ENCODE peak calls at places on chromosomes 11 and 22, in seven cellular contexts. P is epithelial cell of esophagus, H is cardiac fibroblast, D is RWPE1, W is fibroblast of mammary gland, M is A673, I is GM10248. Y is an unnamed sample.

GRCh38 chr22:22932512-22932941 is 44.9 kb downstream of the IGLL5 start:
- DNase-seq in D (no peak), H (no peak), P (no peak), I (no peak), W (no peak), M (no peak), Y (no peak)

GRCh38 chr11:9726313-9727022 is 62.6 kb downstream of the SWAP70 start:
- DNase-seq in W (peak), I (peak), D (peak), H (no peak), M (no peak), P (peak), Y (peak)

GRCh38 chr11:66467034-66467659 is 442 bp downstream of the PELI3 start:
- DNase-seq in W (no peak), I (peak), M (peak), P (peak), H (peak), D (peak), Y (peak)

GRCh38 chr11:28231475-28231874 is 123.3 kb downstream of the METTL15 start:
- DNase-seq in M (no peak), H (no peak), D (no peak), I (no peak), W (peak), P (no peak), Y (peak)

GRCh38 chr11:64879226-64879900 is 942 bp upstream of the EHD1 start:
- DNase-seq in D (no peak), M (no peak), W (no peak), I (no peak), H (no peak), P (no peak), Y (no peak)

GRCh38 chr11:60265373-60266214 is 14.9 kb upstream of the MS4A4A start:
- DNase-seq in P (peak), I (peak), M (peak), W (peak), D (peak), H (peak), Y (peak)

GRCh38 chr11:86620796-86621575 is 51.4 kb downstream of the ME3 start:
- DNase-seq in D (no peak), P (no peak), W (no peak), M (no peak), H (peak), I (no peak), Y (no peak)

GRCh38 chr11:44604171-44604581 is 38.7 kb downstream of the CD82 start:
- DNase-seq in M (no peak), W (no peak), D (no peak), I (no peak), H (no peak), P (peak), Y (peak)

GRCh38 chr11:125074511-125075241 is 11.6 kb downstream of the SLC37A2 start:
- DNase-seq in I (peak), P (no peak), D (no peak), M (no peak), W (no peak), H (no peak), Y (no peak)

GRCh38 chr11:11382858-11383532 is 29.9 kb upstream of the CSNK2A3 start:
- DNase-seq in I (no peak), P (no peak), W (peak), D (no peak), H (no peak), M (peak), Y (no peak)

GRCh38 chr11:35418847-35419712 is at the start of gene SLC1A2:
- DNase-seq in W (peak), H (peak), M (peak), I (peak), P (peak), D (no peak), Y (no peak)

GRCh38 chr22:40875111-40875510 is 13.2 kb upstream of the DNAJB7 start:
- DNase-seq in H (no peak), M (no peak), W (no peak), P (no peak), D (no peak), I (no peak), Y (no peak)

GRCh38 chr22:45131749-45132148 is 32.0 kb upstream of the NUP50 start:
- DNase-seq in W (no peak), M (no peak), I (no peak), D (no peak), H (no peak), P (no peak), Y (no peak)

GRCh38 chr11:2433106-2433925 is 11.0 kb downstream of the TRPM5 start:
- DNase-seq in M (no peak), P (no peak), D (no peak), I (no peak), H (no peak), W (no peak), Y (no peak)

GRCh38 chr11:2435288-2436012 is 8.9 kb downstream of the TRPM5 start:
- DNase-seq in P (no peak), I (no peak), M (no peak), H (no peak), W (no peak), D (no peak), Y (no peak)

GRCh38 chr11:2434506-2435255 is 9.6 kb downstream of the TRPM5 start:
- DNase-seq in D (no peak), P (no peak), H (no peak), M (no peak), W (no peak), I (no peak), Y (no peak)

GRCh38 chr11:2432628-2433071 is 11.7 kb downstream of the TRPM5 start:
- DNase-seq in P (no peak), I (no peak), D (no peak), W (no peak), H (no peak), M (no peak), Y (no peak)

GRCh38 chr11:2434008-2434407 is 10.3 kb downstream of the TRPM5 start:
- DNase-seq in M (no peak), D (no peak), I (no peak), H (no peak), W (no peak), P (no peak), Y (no peak)
- TF ChIP-seq CTCF in M (no peak), D (no peak), I (no peak), H (no peak), W (no peak), P (no peak), Y (no peak)

GRCh38 chr11:103175461-103176129 is 66.4 kb downstream of the DYNC2H1 start:
- DNase-seq in W (no peak), H (no peak), I (no peak), P (no peak), D (no peak), M (no peak), Y (no peak)
- TF ChIP-seq CTCF in W (no peak), H (no peak), I (no peak), P (no peak), D (no peak), M (no peak), Y (no peak)

GRCh38 chr11:71120346-71120963 is 131.9 kb downstream of the SHANK2 start:
- DNase-seq in M (peak), W (peak), D (peak), I (no peak), P (peak), H (peak), Y (peak)
- TF ChIP-seq CTCF in M (peak), W (peak), D (peak), I (no peak), P (peak), H (no peak), Y (no peak)

GRCh38 chr22:46827781-46828180 is 65.3 kb downstream of the TBC1D22A start:
- DNase-seq in H (no peak), W (no peak), D (no peak), I (no peak), P (no peak), M (peak), Y (no peak)
- TF ChIP-seq CTCF in H (no peak), W (no peak), D (no peak), I (no peak), P (no peak), M (peak), Y (peak)